ENCODE peak calls at places on chromosomes 12 and 14, in six cellular contexts. C, R, A, V, S and F are unnamed samples.

GRCh38 chr12:2794736-2795289 is at the start of gene FKBP4:
- DNase-seq in S (peak; percentile 93), R (peak; percentile 64), C (peak; percentile 93), A (peak; percentile 98), V (peak; percentile 95), F (peak; percentile 91)

GRCh38 chr12:96906498-96906848 is 584 bp upstream of the NEDD1 start:
- DNase-seq in R (no peak), S (no peak), C (no peak), A (no peak), V (no peak), F (no peak)

GRCh38 chr12:58211211-58211610 is 269.8 kb downstream of the ATP23 start:
- DNase-seq in A (no peak), S (no peak), V (no peak), C (no peak), R (no peak), F (no peak)

GRCh38 chr12:12804432-12804886 is 8.7 kb upstream of the DDX47 start:
- DNase-seq in V (no peak), C (no peak), R (no peak), S (no peak), A (no peak), F (no peak)

GRCh38 chr14:93734086-93734822 is 54.0 kb downstream of the PRIMA1 start:
- DNase-seq in V (no peak), R (no peak), S (no peak), A (no peak), C (no peak), F (no peak)

GRCh38 chr14:63174760-63175191 is 29.5 kb upstream of the RHOJ start:
- DNase-seq in S (no peak), A (no peak), R (peak; percentile 26), C (peak; percentile 26), V (no peak), F (peak; percentile 29)

GRCh38 chr14:22653012-22653621 is 9.0 kb upstream of the OR6J1 start:
- DNase-seq in R (peak; percentile 63), V (peak; percentile 57), C (peak; percentile 59), A (peak; percentile 52), S (peak; percentile 48), F (peak; percentile 72)

GRCh38 chr12:8609061-8609570 is 3.5 kb downstream of the AICDA start:
- DNase-seq in R (peak; percentile 14), S (no peak), A (no peak), C (no peak), V (no peak), F (peak; percentile 66)

GRCh38 chr14:50928002-50928635 is 16.2 kb downstream of the PYGL start:
- DNase-seq in S (no peak), A (no peak), V (peak; percentile 74), C (no peak), R (no peak), F (peak; percentile 36)

GRCh38 chr14:62002636-62003035 is 240.4 kb downstream of the SNAPC1 start:
- DNase-seq in R (no peak), C (no peak), V (no peak), A (no peak), S (no peak), F (peak; percentile 1)

GRCh38 chr14:60760648-60761364 is 26.2 kb downstream of the MNAT1 start:
- DNase-seq in A (no peak), R (no peak), S (no peak), C (no peak), V (no peak), F (no peak)

GRCh38 chr12:54145844-54146243 is 42.9 kb downstream of the SMUG1 start:
- DNase-seq in A (no peak), R (no peak), C (no peak), V (no peak), S (no peak), F (no peak)

DNA sequence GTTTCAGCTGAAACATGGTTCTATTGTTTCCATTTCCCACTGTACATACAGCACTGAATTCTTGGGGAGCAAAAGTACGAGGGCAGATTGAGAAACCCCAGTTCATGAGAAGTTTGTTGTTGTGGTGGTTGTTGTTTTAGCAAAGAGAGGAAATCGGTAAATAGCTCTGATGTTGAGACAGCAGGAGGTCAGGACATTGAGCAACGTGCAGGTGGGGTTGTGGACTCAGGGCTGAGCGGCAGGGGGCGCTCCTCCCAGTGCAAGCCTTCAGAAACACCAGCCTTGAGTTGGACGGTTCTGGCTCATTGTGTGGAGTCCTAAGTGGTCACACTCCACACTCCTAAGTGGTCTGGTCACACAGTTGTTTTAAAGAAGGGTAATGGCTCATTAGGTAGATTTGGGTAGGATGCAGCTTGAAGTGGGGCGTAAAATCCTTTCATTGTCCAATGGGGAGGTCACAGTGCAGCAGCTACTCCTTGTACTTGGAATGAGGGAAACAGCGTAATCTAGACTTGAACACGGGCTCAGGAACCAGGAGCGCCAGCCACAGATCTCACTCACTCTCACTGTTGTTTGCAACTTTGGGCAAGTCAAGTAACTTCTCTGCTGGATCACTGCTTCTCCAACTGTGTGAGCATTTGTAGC is 14.5 kb upstream of the PWP1 start:
- DNase-seq in R (peak; percentile 19), S (no peak), C (no peak), A (peak; percentile 32), V (peak; percentile 31), F (peak; percentile 65)
- TF ChIP-seq CTCF in R (peak; percentile 63), S (no peak), C (no peak), A (peak; percentile 93), V (no peak), F (peak; percentile 90)

GRCh38 chr12:5073838-5074237 is 30.2 kb downstream of the KCNA5 start:
- DNase-seq in A (no peak), V (no peak), S (no peak), C (no peak), R (no peak), F (peak; percentile 24)
- TF ChIP-seq CTCF in A (no peak), V (no peak), S (no peak), C (no peak), R (peak; percentile 39), F (peak; percentile 23)

GRCh38 chr14:106490442-106490841 is 964.1 kb downstream of the TMEM121 start:
- DNase-seq in A (no peak), C (no peak), V (no peak), S (no peak), R (no peak), F (no peak)
- TF ChIP-seq CTCF in A (no peak), C (no peak), V (no peak), S (no peak), R (no peak), F (no peak)

DNA sequence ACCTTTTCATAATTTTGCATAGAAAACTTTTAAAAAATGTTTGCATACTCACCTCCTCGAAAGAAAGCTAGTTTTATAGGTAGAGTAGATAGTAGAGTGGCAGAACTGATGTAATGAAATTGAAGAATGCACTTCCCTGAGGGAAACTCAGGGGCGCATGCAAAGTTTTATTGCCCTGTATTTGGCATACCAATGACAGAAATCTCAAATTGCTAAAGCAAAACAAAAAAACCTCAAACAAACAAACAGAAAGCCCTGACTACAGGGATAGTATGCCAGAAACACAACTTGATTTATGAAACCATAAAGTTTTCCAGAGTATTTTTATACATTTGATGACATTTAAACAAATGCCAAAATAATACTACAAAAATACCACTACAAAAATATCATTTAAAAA is 1.8 kb downstream of the RASSF9 start:
- DNase-seq in A (no peak), S (no peak), C (no peak), V (no peak), R (no peak), F (no peak)
- TF ChIP-seq CTCF in A (no peak), S (no peak), C (no peak), V (no peak), R (no peak), F (no peak)

GRCh38 chr12:113186033-113186365 is 478 bp downstream of the RITA1 start:
- DNase-seq in S (no peak), A (no peak), V (no peak), C (no peak), R (no peak), F (peak; percentile 58)
- TF ChIP-seq CTCF in S (no peak), A (no peak), V (no peak), C (no peak), R (no peak), F (no peak)

DNA sequence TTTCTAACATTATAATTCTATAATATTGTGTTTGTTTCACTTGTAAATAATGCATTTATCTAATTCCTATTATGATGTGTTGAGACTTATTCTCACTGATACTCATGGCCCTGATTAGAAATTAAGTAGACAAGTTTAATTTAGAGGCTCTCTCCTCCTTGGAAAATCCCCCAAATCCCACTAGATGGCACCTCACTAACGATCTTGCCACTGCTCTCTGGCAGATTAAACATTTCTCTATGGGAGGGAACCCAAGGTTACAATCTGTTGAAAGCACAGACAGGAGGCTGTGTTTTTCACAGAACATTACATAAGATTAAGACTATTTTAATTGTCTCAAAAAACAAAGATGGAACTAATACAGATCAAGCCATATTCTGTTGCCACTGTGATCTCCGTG is 318.7 kb downstream of the LRFN5 start:
- DNase-seq in S (no peak), V (no peak), A (no peak), R (no peak), C (no peak), F (no peak)
- TF ChIP-seq CTCF in S (no peak), V (no peak), A (no peak), R (peak; percentile 37), C (no peak), F (no peak)

GRCh38 chr14:105472496-105472991 is 2.1 kb upstream of the CRIP2 start:
- DNase-seq in S (no peak), C (no peak), V (no peak), R (no peak), A (no peak), F (no peak)

GRCh38 chr14:105469456-105470162 is 5.0 kb upstream of the CRIP2 start:
- DNase-seq in V (no peak), S (no peak), A (no peak), R (no peak), C (no peak), F (no peak)

GRCh38 chr14:105471823-105472495 is 2.7 kb upstream of the CRIP2 start:
- DNase-seq in S (no peak), C (no peak), R (no peak), A (no peak), V (no peak), F (no peak)

GRCh38 chr14:105470163-105470811 is 4.3 kb upstream of the CRIP2 start:
- DNase-seq in A (no peak), C (no peak), S (no peak), R (no peak), V (no peak), F (no peak)

GRCh38 chr14:105470812-105471771 is 3.5 kb upstream of the CRIP2 start:
- DNase-seq in A (no peak), C (no peak), S (no peak), V (no peak), R (no peak), F (no peak)
- TF ChIP-seq CTCF in A (no peak), C (no peak), S (no peak), V (no peak), R (peak; percentile 44), F (no peak)